ENCODE peak calls at places on chromosomes 2 and 18, in nine cellular contexts. V is IMR-90; H is fibroblast of lung; M is pancreas; X is ovary; J is MM.1S; E is effector memory CD4-positive, alpha-beta T cell; R is H9; C is heart right ventricle. B is an unnamed sample.
A peak's percentile ranks its signal among the peaks of the same experiment; 100 is the strongest.

GRCh38 chr2:1798425-1799144 is 54.3 kb upstream of the PXDN start:
- DNase-seq in V (no peak), H (no peak), M (no peak), X (no peak), J (no peak), E (no peak), R (no peak), C (no peak), B (no peak)

GRCh38 chr2:204695506-204695905 is 150.2 kb downstream of the PARD3B start:
- DNase-seq in V (peak; percentile 44), H (peak; percentile 84), M (no peak), X (no peak), J (no peak), E (no peak), R (no peak), C (no peak), B (no peak)

GRCh38 chr2:46845542-46846453 is 69.8 kb downstream of the MCFD2 start:
- DNase-seq in V (no peak), H (no peak), M (no peak), X (no peak), J (no peak), E (no peak), R (no peak), C (no peak), B (no peak)

GRCh38 chr2:100819365-100820345 is at the start of gene NPAS2:
- DNase-seq in V (peak; percentile 46), H (peak; percentile 51), M (peak; percentile 69), X (no peak), J (no peak), E (no peak), R (peak; percentile 49), C (peak; percentile 33), B (peak; percentile 75)

GRCh38 chr18:49250819-49251388 is 209.5 kb downstream of the DYM start:
- DNase-seq in V (peak; percentile 47), H (peak; percentile 25), M (no peak), X (no peak), J (no peak), E (no peak), R (no peak), C (no peak), B (no peak)

GRCh38 chr2:71604709-71605085 is 151.3 kb downstream of the DYSF start:
- DNase-seq in V (no peak), H (no peak), M (no peak), X (no peak), J (no peak), E (no peak), R (peak; percentile 25), C (no peak), B (peak; percentile 40)

GRCh38 chr2:119440501-119440870 is 8.8 kb downstream of the TMEM37 start:
- DNase-seq in V (no peak), H (no peak), M (no peak), X (no peak), J (no peak), E (no peak), R (peak; percentile 15), C (no peak), B (peak; percentile 28)

GRCh38 chr2:160387558-160388262 is 105.9 kb downstream of the RBMS1 start:
- DNase-seq in V (peak; percentile 100), H (peak; percentile 99), M (no peak), X (peak; percentile 77), J (no peak), E (no peak), R (no peak), C (peak; percentile 85), B (no peak)

GRCh38 chr2:233414777-233415570 is 60.7 kb downstream of the DGKD start:
- DNase-seq in V (peak; percentile 60), H (peak; percentile 79), M (no peak), X (no peak), J (no peak), E (no peak), R (no peak), C (no peak), B (no peak)
- H3K27ac ChIP-seq in V (no peak overlapping the region), H (no peak overlapping the region), M (no peak overlapping the region), X (no peak overlapping the region), J (no peak overlapping the region), E (no peak overlapping the region), R (no peak overlapping the region), C (peak overlapping the region; percentile 68), B (no peak overlapping the region)

GRCh38 chr2:127051116-127051779 is 55.7 kb downstream of the BIN1 start:
- DNase-seq in V (no peak), H (no peak), M (peak; percentile 32), X (peak; percentile 7), J (no peak), E (no peak), R (no peak), C (no peak), B (no peak)

GRCh38 chr2:127051780-127052067 is 55.2 kb downstream of the BIN1 start:
- DNase-seq in V (no peak), H (no peak), M (no peak), X (no peak), J (no peak), E (no peak), R (no peak), C (no peak), B (no peak)

GRCh38 chr2:127050803-127051115 is 56.2 kb downstream of the BIN1 start:
- DNase-seq in V (no peak), H (no peak), M (no peak), X (peak; percentile 10), J (no peak), E (no peak), R (no peak), C (no peak), B (no peak)

GRCh38 chr2:127048969-127049897 is 57.7 kb downstream of the BIN1 start:
- DNase-seq in V (no peak), H (no peak), M (peak; percentile 28), X (peak; percentile 5), J (no peak), E (no peak), R (no peak), C (no peak), B (no peak)

DNA sequence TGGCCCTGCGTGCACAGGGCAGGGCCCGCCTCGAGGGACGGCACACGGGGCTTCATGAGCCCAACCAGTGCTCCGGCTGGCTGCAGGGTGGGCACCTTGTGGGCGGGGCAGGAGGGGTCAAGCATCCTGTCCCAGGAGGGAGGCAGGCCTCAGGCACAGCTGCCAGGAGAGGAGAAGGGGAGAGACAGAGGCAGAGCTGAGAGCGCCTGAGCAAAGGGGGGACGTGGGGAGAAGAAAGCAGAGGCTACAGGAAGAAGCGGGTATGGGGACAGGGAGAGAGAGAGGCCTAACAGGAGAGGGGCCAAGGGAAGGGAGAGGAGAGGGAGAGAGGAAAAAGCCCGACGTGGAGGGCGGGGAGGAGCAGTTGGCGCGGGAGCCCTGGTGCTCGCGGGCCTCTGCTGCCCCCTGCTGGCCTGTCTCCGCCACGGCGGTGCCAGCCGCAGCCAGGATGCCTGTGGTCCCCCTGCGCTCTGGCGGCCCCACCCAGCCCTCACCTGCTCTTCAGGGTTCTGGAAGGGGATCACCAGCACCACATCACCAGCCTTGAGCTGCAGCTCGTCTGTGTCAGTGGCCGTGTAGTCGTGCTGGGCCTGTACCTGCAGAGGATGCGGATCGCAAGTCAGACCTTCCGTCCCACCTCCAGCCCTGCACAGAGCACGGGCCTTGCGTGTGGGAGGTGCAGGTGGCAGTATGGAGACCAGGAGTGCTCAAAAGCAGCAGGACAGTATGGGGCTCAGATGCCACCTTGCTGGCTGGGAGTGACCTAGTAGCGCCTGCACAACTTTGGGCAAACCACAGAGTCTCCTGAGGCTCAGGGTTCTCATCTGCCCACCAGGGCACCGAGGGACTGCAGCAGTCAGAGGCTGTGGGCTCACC is 56.8 kb downstream of the BIN1 start:
- DNase-seq in V (peak; percentile 41), H (peak; percentile 21), M (peak; percentile 72), X (peak; percentile 54), J (peak; percentile 33), E (peak; percentile 27), R (peak; percentile 84), C (no peak), B (peak; percentile 93)
- H3K4me1 ChIP-seq in V (peaks cover 2% of the 10 kb centered on the region), H (no peaks in the 10 kb centered on the region), M (no peaks in the 10 kb centered on the region), X (no peaks in the 10 kb centered on the region), J (no peaks in the 10 kb centered on the region), E (no peaks in the 10 kb centered on the region), R (no peaks in the 10 kb centered on the region), C (no peaks in the 10 kb centered on the region), B (no peaks in the 10 kb centered on the region)

GRCh38 chr2:212922701-212923100 is 228.7 kb downstream of the IKZF2 start:
- DNase-seq in V (no peak), H (no peak), M (no peak), X (no peak), J (no peak), E (no peak), R (no peak), C (no peak), B (no peak)

GRCh38 chr2:212923393-212923792 is 228.0 kb downstream of the IKZF2 start:
- DNase-seq in V (no peak), H (no peak), M (no peak), X (no peak), J (no peak), E (no peak), R (no peak), C (no peak), B (no peak)

GRCh38 chr2:212921061-212921460 is 230.4 kb downstream of the IKZF2 start:
- DNase-seq in V (no peak), H (no peak), M (no peak), X (no peak), J (no peak), E (no peak), R (no peak), C (no peak), B (no peak)

GRCh38 chr2:212919238-212919637 is 232.2 kb downstream of the IKZF2 start:
- DNase-seq in V (no peak), H (no peak), M (no peak), X (no peak), J (no peak), E (no peak), R (no peak), C (no peak), B (peak; percentile 63)

DNA sequence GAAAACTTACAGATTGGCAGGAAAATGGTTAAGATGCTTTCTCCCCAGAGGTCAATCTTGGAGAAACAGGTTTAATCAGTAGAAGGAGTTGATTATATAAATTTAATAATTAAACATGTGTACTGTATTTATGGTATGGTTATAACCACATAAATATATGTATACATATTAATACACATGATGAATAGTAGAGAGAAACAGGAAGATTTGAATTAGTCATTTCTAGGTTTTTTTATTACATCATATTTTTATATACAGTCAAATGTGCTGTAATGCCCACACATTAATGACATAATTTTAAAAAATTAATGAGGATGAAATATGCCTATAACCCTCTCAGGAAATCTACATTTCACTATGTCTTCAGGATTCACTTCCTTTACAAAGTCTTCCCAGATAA is 229.7 kb downstream of the IKZF2 start:
- DNase-seq in V (no peak), H (no peak), M (no peak), X (no peak), J (no peak), E (no peak), R (no peak), C (no peak), B (no peak)
- H3K27ac ChIP-seq in V (no peak overlapping the region), H (no peak overlapping the region), M (no peak overlapping the region), X (no peak overlapping the region), J (no peak overlapping the region), E (no peak overlapping the region), R (no peak overlapping the region), C (no peak overlapping the region), B (no peak overlapping the region)

GRCh38 chr2:218892693-218893348 is 12.2 kb downstream of the WNT10A start:
- DNase-seq in V (peak; percentile 45), H (peak; percentile 55), M (peak; percentile 74), X (no peak), J (peak; percentile 93), E (peak; percentile 83), R (peak; percentile 81), C (no peak), B (peak; percentile 90)

GRCh38 chr2:218894168-218895157 is 13.8 kb downstream of the WNT10A start:
- DNase-seq in V (no peak), H (no peak), M (no peak), X (no peak), J (no peak), E (no peak), R (no peak), C (no peak), B (no peak)

GRCh38 chr2:218895326-218895725 is 14.7 kb downstream of the WNT10A start:
- DNase-seq in V (no peak), H (no peak), M (no peak), X (no peak), J (no peak), E (no peak), R (no peak), C (no peak), B (peak; percentile 80)

GRCh38 chr2:218891275-218892135 is 10.9 kb downstream of the WNT10A start:
- DNase-seq in V (no peak), H (no peak), M (no peak), X (no peak), J (no peak), E (no peak), R (no peak), C (no peak), B (no peak)

GRCh38 chr2:218893349-218894167 is 12.9 kb downstream of the WNT10A start:
- DNase-seq in V (no peak), H (no peak), M (no peak), X (no peak), J (no peak), E (no peak), R (no peak), C (no peak), B (no peak)
- H3K4me1 ChIP-seq in V (peaks cover 7% of the 10 kb centered on the region), H (no peaks in the 10 kb centered on the region), M (no peaks in the 10 kb centered on the region), X (peaks cover 11% of the 10 kb centered on the region), J (peaks cover 65% of the 10 kb centered on the region), E (peaks cover 61% of the 10 kb centered on the region), R (peaks cover 3% of the 10 kb centered on the region), C (peaks cover 36% of the 10 kb centered on the region), B (no peaks in the 10 kb centered on the region)